ENCODE peak calls at places on chromosomes 16 and 17, in ten cellular contexts. V is T-helper 2 cell; I is GM04504; M is NCI-H1436 treated with DMSO at 0.1 percent for 48 hours; Z is NCI-H1694 treated with DMSO at 0.1 percent for 48 hours; S is effector CD4-positive, alpha-beta T cell; G is GM13976; W is HT-29; C is stimulated activated effector memory CD8-positive, alpha-beta T cell treated with anti-CD3 and anti-CD28 coated beads, Interleukin-12 subunit alpha, Interleukin-12 subunit beta, amount 100 ng/mL, for 72 hours; X is neural crest cell. R is an unnamed sample.

GRCh38 chr16:80123189-80123588 is 417.6 kb upstream of the DYNLRB2 start:
- DNase-seq in W (no peak), V (no peak), C (no peak), X (no peak), G (no peak), Z (no peak), S (no peak), M (no peak), I (no peak), R (no peak)

GRCh38 chr17:50754521-50754920 is 12.8 kb downstream of the ANKRD40CL start:
- DNase-seq in W (no peak), Z (no peak), M (no peak), S (no peak), C (no peak), X (no peak), G (no peak), I (no peak), V (no peak), R (no peak)

GRCh38 chr17:7081341-7082062 is 1.5 kb upstream of the CLEC10A start:
- DNase-seq in W (no peak), C (peak; percentile 18), G (no peak), M (no peak), X (no peak), V (peak; percentile 46), Z (no peak), S (no peak), I (no peak), R (no peak)

GRCh38 chr16:89315791-89316581 is 98.5 kb downstream of the ZNF778 start:
- DNase-seq in G (peak; percentile 79), Z (no peak), M (no peak), X (no peak), V (peak; percentile 90), S (peak; percentile 79), I (peak; percentile 70), W (peak; percentile 56), C (peak; percentile 52), R (no peak)

GRCh38 chr17:37708616-37709212 is 36.1 kb downstream of the HNF1B start:
- DNase-seq in M (no peak), S (no peak), Z (no peak), C (no peak), W (peak; percentile 100), V (no peak), X (no peak), I (no peak), G (no peak), R (no peak)

GRCh38 chr17:2705888-2706795 is 5.4 kb downstream of the CLUH start:
- DNase-seq in V (no peak), X (no peak), Z (no peak), W (no peak), M (no peak), I (no peak), S (no peak), G (no peak), C (no peak), R (no peak)

GRCh38 chr17:57151798-57152197 is 66.8 kb downstream of the AKAP1 start:
- DNase-seq in Z (no peak), S (no peak), W (no peak), M (no peak), V (no peak), G (no peak), C (no peak), I (no peak), X (no peak), R (no peak)

GRCh38 chr17:35084987-35085386 is 21.5 kb upstream of the RFFL start:
- DNase-seq in W (peak; percentile 63), C (no peak), G (no peak), S (no peak), I (no peak), V (no peak), X (no peak), Z (no peak), M (no peak), R (no peak)

GRCh38 chr17:13000561-13000960 is 17.3 kb downstream of the ELAC2 start:
- DNase-seq in G (no peak), X (no peak), C (no peak), I (no peak), M (no peak), Z (no peak), V (no peak), S (no peak), W (no peak), R (no peak)

GRCh38 chr17:1047177-1047885 is 50.4 kb downstream of the TIMM22 start:
- DNase-seq in S (no peak), Z (peak; percentile 87), G (no peak), X (no peak), C (no peak), W (no peak), M (no peak), I (no peak), V (no peak), R (no peak)

GRCh38 chr17:17051791-17052461 is 9.7 kb downstream of the MPRIP start:
- DNase-seq in V (no peak), Z (no peak), M (no peak), I (no peak), S (no peak), C (no peak), W (peak; percentile 50), G (no peak), X (no peak), R (no peak)

GRCh38 chr17:21475555-21475954 is 99.4 kb downstream of the KCNJ12 start:
- DNase-seq in G (no peak), W (no peak), S (no peak), M (no peak), X (no peak), Z (no peak), V (no peak), I (no peak), C (no peak), R (no peak)

GRCh38 chr16:82049484-82049883 is 14.4 kb downstream of the HSD17B2 start:
- DNase-seq in C (no peak), I (no peak), G (no peak), Z (no peak), W (no peak), S (no peak), X (no peak), V (no peak), M (no peak), R (no peak)

GRCh38 chr17:17750881-17751280 is 69.6 kb downstream of the RAI1 start:
- DNase-seq in Z (no peak), W (no peak), C (peak; percentile 15), I (no peak), M (no peak), X (no peak), V (peak; percentile 45), S (peak; percentile 20), G (peak; percentile 77), R (no peak)

GRCh38 chr17:13437966-13438779 is 163.6 kb downstream of the HS3ST3A1 start:
- DNase-seq in V (no peak), S (no peak), W (no peak), X (peak; percentile 14), G (no peak), I (no peak), C (no peak), M (no peak), Z (no peak), R (no peak)

GRCh38 chr17:29618272-29619065 is 4.2 kb downstream of the CORO6 start:
- DNase-seq in C (no peak), X (no peak), I (no peak), M (no peak), G (no peak), Z (no peak), V (no peak), W (no peak), S (no peak), R (no peak)

GRCh38 chr16:12677472-12677871 is 126.2 kb downstream of the CPPED1 start:
- DNase-seq in Z (no peak), G (no peak), V (no peak), I (no peak), C (no peak), S (no peak), W (no peak), M (no peak), X (no peak), R (no peak)

GRCh38 chr16:67661101-67661661 is 421 bp downstream of the PARD6A start:
- DNase-seq in X (no peak), S (no peak), W (peak; percentile 74), V (no peak), G (no peak), C (no peak), Z (no peak), M (no peak), I (no peak), R (no peak)

GRCh38 chr16:22063888-22064467 is 28.4 kb upstream of the VWA3A start:
- DNase-seq in S (no peak), X (no peak), G (no peak), Z (no peak), I (no peak), C (no peak), W (no peak), M (no peak), V (no peak), R (no peak)

GRCh38 chr17:57957886-57958285 is 2.7 kb upstream of the CUEDC1 start:
- DNase-seq in X (no peak), W (no peak), G (no peak), C (no peak), M (no peak), Z (no peak), I (no peak), S (no peak), V (no peak), R (no peak)

GRCh38 chr16:75309156-75309555 is 57.7 kb upstream of the BCAR1 start:
- DNase-seq in X (no peak), C (no peak), Z (no peak), I (no peak), W (no peak), V (no peak), G (no peak), S (no peak), M (no peak), R (no peak)

GRCh38 chr16:74556375-74556922 is 50.5 kb downstream of the GLG1 start:
- DNase-seq in S (no peak), X (no peak), V (no peak), C (no peak), M (no peak), Z (no peak), G (no peak), W (no peak), I (no peak), R (no peak)

GRCh38 chr16:58378401-58378800 is 13.9 kb upstream of the GINS3 start:
- DNase-seq in W (no peak), M (no peak), V (no peak), Z (no peak), G (no peak), S (no peak), I (no peak), X (no peak), C (no peak), R (no peak)

GRCh38 chr17:75178453-75178852 is 4.3 kb downstream of the SUMO2 start:
- DNase-seq in I (no peak), C (no peak), S (no peak), W (no peak), M (no peak), Z (no peak), X (no peak), G (no peak), V (no peak), R (no peak)

GRCh38 chr17:67489273-67489672 is 112.2 kb downstream of the PITPNC1 start:
- DNase-seq in C (no peak), Z (no peak), S (no peak), M (no peak), X (no peak), I (no peak), V (no peak), G (no peak), W (no peak), R (no peak)

GRCh38 chr17:46178550-46179198 is 14.6 kb downstream of the KANSL1 start:
- DNase-seq in C (no peak), X (no peak), M (no peak), Z (no peak), W (no peak), S (no peak), V (no peak), I (no peak), G (no peak), R (no peak)

GRCh38 chr17:740240-741055 is 8.1 kb downstream of the TLCD3A start:
- DNase-seq in M (no peak), S (no peak), I (no peak), X (no peak), V (no peak), W (no peak), C (no peak), G (peak; percentile 74), Z (no peak), R (no peak)

GRCh38 chr17:73365934-73366623 is 54.3 kb upstream of the CDC42EP4 start:
- DNase-seq in X (no peak), C (no peak), Z (no peak), S (no peak), M (no peak), V (no peak), W (no peak), G (no peak), I (no peak), R (no peak)